ENCODE peak calls at places on chromosomes 7 and 10, in eight cellular contexts. One of them, this sample, is unnamed.

GRCh38 chr7:77238703-77239136 is 39.1 kb upstream of the FGL2 start:
- DNase-seq in heart left ventricle: no peak
- DNase-seq in choroid plexus epithelial cell: no peak
- DNase-seq in HCT116: no peak
- DNase-seq in tibial artery: no peak
- DNase-seq in IMR-90: no peak
- DNase-seq in lower lobe of right lung: peak; percentile 59
- DNase-seq in BE2C: no peak
- DNase-seq in this sample: no peak

GRCh38 chr7:137757146-137757925 is 89.4 kb downstream of the DGKI start:
- DNase-seq in heart left ventricle: no peak
- DNase-seq in choroid plexus epithelial cell: peak; percentile 14
- DNase-seq in HCT116: no peak
- DNase-seq in tibial artery: no peak
- DNase-seq in IMR-90: peak; percentile 77
- DNase-seq in lower lobe of right lung: no peak
- DNase-seq in BE2C: no peak
- DNase-seq in this sample: no peak

GRCh38 chr7:150852371-150852905 is at the start of gene AOC1:
- DNase-seq in heart left ventricle: no peak
- DNase-seq in choroid plexus epithelial cell: no peak
- DNase-seq in HCT116: no peak
- DNase-seq in tibial artery: no peak
- DNase-seq in IMR-90: no peak
- DNase-seq in lower lobe of right lung: peak; percentile 55
- DNase-seq in BE2C: no peak
- DNase-seq in this sample: no peak

GRCh38 chr7:37491919-37492694 is 43.4 kb upstream of the ELMO1 start:
- DNase-seq in heart left ventricle: no peak
- DNase-seq in choroid plexus epithelial cell: no peak
- DNase-seq in HCT116: no peak
- DNase-seq in tibial artery: no peak
- DNase-seq in IMR-90: no peak
- DNase-seq in lower lobe of right lung: no peak
- DNase-seq in BE2C: peak; percentile 15
- DNase-seq in this sample: no peak

GRCh38 chr10:74164641-74165529 is 13.9 kb downstream of the ADK start:
- DNase-seq in heart left ventricle: no peak
- DNase-seq in choroid plexus epithelial cell: peak; percentile 67
- DNase-seq in HCT116: no peak
- DNase-seq in tibial artery: no peak
- DNase-seq in IMR-90: peak; percentile 28
- DNase-seq in lower lobe of right lung: no peak
- DNase-seq in BE2C: no peak
- DNase-seq in this sample: no peak

GRCh38 chr7:84837405-84837804 is 349.5 kb downstream of the SEMA3D start:
- DNase-seq in heart left ventricle: no peak
- DNase-seq in choroid plexus epithelial cell: no peak
- DNase-seq in HCT116: no peak
- DNase-seq in tibial artery: no peak
- DNase-seq in IMR-90: no peak
- DNase-seq in lower lobe of right lung: no peak
- DNase-seq in BE2C: no peak
- DNase-seq in this sample: no peak

GRCh38 chr10:71735709-71736569 is 16.4 kb upstream of the C10orf105 start:
- DNase-seq in heart left ventricle: peak; percentile 70
- DNase-seq in choroid plexus epithelial cell: no peak
- DNase-seq in HCT116: no peak
- DNase-seq in tibial artery: no peak
- DNase-seq in IMR-90: no peak
- DNase-seq in lower lobe of right lung: no peak
- DNase-seq in BE2C: no peak
- DNase-seq in this sample: no peak

GRCh38 chr7:47786557-47787248 is 161.6 kb downstream of the PKD1L1 start:
- DNase-seq in heart left ventricle: no peak
- DNase-seq in choroid plexus epithelial cell: peak; percentile 99
- DNase-seq in HCT116: peak; percentile 91
- DNase-seq in tibial artery: peak; percentile 81
- DNase-seq in IMR-90: peak; percentile 99
- DNase-seq in lower lobe of right lung: no peak
- DNase-seq in BE2C: peak; percentile 20
- DNase-seq in this sample: peak; percentile 20

GRCh38 chr10:29598861-29599311 is 35.9 kb downstream of the SVIL start:
- DNase-seq in heart left ventricle: no peak
- DNase-seq in choroid plexus epithelial cell: peak; percentile 70
- DNase-seq in HCT116: no peak
- DNase-seq in tibial artery: no peak
- DNase-seq in IMR-90: peak; percentile 71
- DNase-seq in lower lobe of right lung: no peak
- DNase-seq in BE2C: no peak
- DNase-seq in this sample: no peak

GRCh38 chr10:13720699-13721098 is 133.9 kb downstream of the PRPF18 start:
- DNase-seq in heart left ventricle: no peak
- DNase-seq in choroid plexus epithelial cell: no peak
- DNase-seq in HCT116: no peak
- DNase-seq in tibial artery: no peak
- DNase-seq in IMR-90: no peak
- DNase-seq in lower lobe of right lung: no peak
- DNase-seq in BE2C: no peak
- DNase-seq in this sample: no peak

GRCh38 chr10:13717571-13717935 is 130.8 kb downstream of the PRPF18 start:
- DNase-seq in heart left ventricle: no peak
- DNase-seq in choroid plexus epithelial cell: no peak
- DNase-seq in HCT116: no peak
- DNase-seq in tibial artery: no peak
- DNase-seq in IMR-90: no peak
- DNase-seq in lower lobe of right lung: no peak
- DNase-seq in BE2C: no peak
- DNase-seq in this sample: no peak

GRCh38 chr10:13719411-13719810 is 132.6 kb downstream of the PRPF18 start:
- DNase-seq in heart left ventricle: no peak
- DNase-seq in choroid plexus epithelial cell: no peak
- DNase-seq in HCT116: no peak
- DNase-seq in tibial artery: no peak
- DNase-seq in IMR-90: no peak
- DNase-seq in lower lobe of right lung: no peak
- DNase-seq in BE2C: no peak
- DNase-seq in this sample: no peak

GRCh38 chr10:13717936-13718772 is 131.4 kb downstream of the PRPF18 start:
- DNase-seq in heart left ventricle: peak; percentile 90
- DNase-seq in choroid plexus epithelial cell: peak; percentile 94
- DNase-seq in HCT116: no peak
- DNase-seq in tibial artery: peak; percentile 59
- DNase-seq in IMR-90: peak; percentile 95
- DNase-seq in lower lobe of right lung: peak; percentile 80
- DNase-seq in BE2C: no peak
- DNase-seq in this sample: peak; percentile 86

GRCh38 chr10:13718820-13719219 is 132.1 kb downstream of the PRPF18 start:
- DNase-seq in heart left ventricle: no peak
- DNase-seq in choroid plexus epithelial cell: no peak
- DNase-seq in HCT116: no peak
- DNase-seq in tibial artery: no peak
- DNase-seq in IMR-90: no peak
- DNase-seq in lower lobe of right lung: no peak
- DNase-seq in BE2C: no peak
- DNase-seq in this sample: no peak
- H3K4me3 ChIP-seq in heart left ventricle: no peak overlapping the region
- H3K4me3 ChIP-seq in choroid plexus epithelial cell: no peak overlapping the region
- H3K4me3 ChIP-seq in HCT116: no peak overlapping the region
- H3K4me3 ChIP-seq in tibial artery: peak overlapping the region; percentile 32
- H3K4me3 ChIP-seq in IMR-90: no peak overlapping the region
- H3K4me3 ChIP-seq in lower lobe of right lung: no peak overlapping the region
- H3K4me3 ChIP-seq in BE2C: no peak overlapping the region
- H3K4me3 ChIP-seq in this sample: peak overlapping the region; percentile 61

GRCh38 chr7:88013981-88014380 is 79.9 kb downstream of the ADAM22 start:
- DNase-seq in heart left ventricle: no peak
- DNase-seq in choroid plexus epithelial cell: no peak
- DNase-seq in HCT116: no peak
- DNase-seq in tibial artery: no peak
- DNase-seq in IMR-90: no peak
- DNase-seq in lower lobe of right lung: no peak
- DNase-seq in BE2C: no peak
- DNase-seq in this sample: no peak
- TF ChIP-seq CTCF in heart left ventricle: no peak
- TF ChIP-seq CTCF in choroid plexus epithelial cell: no peak
- TF ChIP-seq CTCF in HCT116: no peak
- TF ChIP-seq CTCF in tibial artery: no peak
- TF ChIP-seq CTCF in IMR-90: no peak
- TF ChIP-seq CTCF in lower lobe of right lung: no peak
- TF ChIP-seq CTCF in BE2C: no peak
- TF ChIP-seq CTCF in this sample: no peak

DNA sequence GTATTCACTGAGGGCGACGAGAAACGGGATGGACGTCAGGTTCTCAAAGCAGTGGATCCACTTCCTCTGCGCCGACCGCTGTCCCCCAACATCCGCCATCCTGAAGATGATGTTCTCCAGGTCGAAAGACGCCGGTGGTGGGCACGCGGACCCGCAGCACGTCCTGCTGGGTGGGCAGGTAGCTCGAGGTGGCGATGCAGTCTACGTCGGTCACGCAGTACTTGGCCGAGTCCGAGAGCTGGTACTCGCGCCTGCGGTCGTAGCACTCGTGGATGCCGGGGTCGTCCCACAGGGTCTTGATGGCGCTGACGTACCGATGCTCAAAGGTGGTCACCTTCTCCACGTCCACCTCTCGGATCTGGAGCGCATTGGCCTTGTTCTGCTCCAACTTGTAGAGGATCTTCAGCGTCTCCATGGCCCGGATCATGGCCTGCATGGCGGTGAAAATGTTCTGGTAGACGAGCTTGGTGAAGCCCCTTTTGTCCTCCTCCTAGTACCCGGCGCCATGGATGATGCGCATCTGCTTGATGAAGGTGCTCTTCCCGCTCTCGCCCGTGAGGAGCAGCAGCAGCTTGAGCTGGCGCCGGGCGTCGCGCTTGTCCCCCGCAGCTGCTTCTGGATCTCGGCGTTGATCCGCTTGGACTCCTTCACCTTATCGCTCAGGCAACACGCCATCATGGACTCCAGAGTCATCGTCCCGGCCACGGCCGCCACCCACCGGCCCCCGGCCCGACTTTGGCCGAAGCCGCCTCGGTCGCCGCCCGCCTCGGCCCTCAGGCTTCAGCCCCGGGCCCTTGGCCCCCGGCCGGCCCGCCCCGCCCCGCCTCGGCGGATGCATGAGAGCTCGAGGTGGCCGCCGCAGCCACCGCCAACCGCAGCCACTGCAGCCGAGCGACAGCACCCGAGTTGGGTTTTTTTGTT is 122.9 kb upstream of the KCTD7 start:
- DNase-seq in heart left ventricle: peak; percentile 63
- DNase-seq in choroid plexus epithelial cell: no peak
- DNase-seq in HCT116: no peak
- DNase-seq in tibial artery: peak; percentile 20
- DNase-seq in IMR-90: no peak
- DNase-seq in lower lobe of right lung: peak; percentile 51
- DNase-seq in BE2C: peak; percentile 42
- DNase-seq in this sample: no peak
- H3K4me3 ChIP-seq in heart left ventricle: peak overlapping the region; percentile 18
- H3K4me3 ChIP-seq in choroid plexus epithelial cell: peak overlapping the region; percentile 34
- H3K4me3 ChIP-seq in HCT116: no peak overlapping the region
- H3K4me3 ChIP-seq in tibial artery: peak overlapping the region; percentile 38
- H3K4me3 ChIP-seq in IMR-90: no peak overlapping the region
- H3K4me3 ChIP-seq in lower lobe of right lung: peak overlapping the region; percentile 37
- H3K4me3 ChIP-seq in BE2C: peak overlapping the region; percentile 43
- H3K4me3 ChIP-seq in this sample: peak overlapping the region; percentile 59

GRCh38 chr10:63723741-63724140 is 202.5 kb downstream of the REEP3 start:
- DNase-seq in heart left ventricle: no peak
- DNase-seq in choroid plexus epithelial cell: no peak
- DNase-seq in HCT116: no peak
- DNase-seq in tibial artery: no peak
- DNase-seq in IMR-90: no peak
- DNase-seq in lower lobe of right lung: no peak
- DNase-seq in BE2C: no peak
- DNase-seq in this sample: no peak
- TF ChIP-seq CTCF in heart left ventricle: no peak
- TF ChIP-seq CTCF in choroid plexus epithelial cell: no peak
- TF ChIP-seq CTCF in HCT116: no peak
- TF ChIP-seq CTCF in tibial artery: no peak
- TF ChIP-seq CTCF in IMR-90: no peak
- TF ChIP-seq CTCF in lower lobe of right lung: no peak
- TF ChIP-seq CTCF in BE2C: no peak
- TF ChIP-seq CTCF in this sample: no peak

GRCh38 chr7:141585592-141586510 is 34.6 kb downstream of the AGK start:
- DNase-seq in heart left ventricle: no peak
- DNase-seq in choroid plexus epithelial cell: peak; percentile 98
- DNase-seq in HCT116: no peak
- DNase-seq in tibial artery: no peak
- DNase-seq in IMR-90: peak; percentile 95
- DNase-seq in lower lobe of right lung: no peak
- DNase-seq in BE2C: no peak
- DNase-seq in this sample: no peak
- H3K4me3 ChIP-seq in heart left ventricle: no peak overlapping the region
- H3K4me3 ChIP-seq in choroid plexus epithelial cell: no peak overlapping the region
- H3K4me3 ChIP-seq in HCT116: no peak overlapping the region
- H3K4me3 ChIP-seq in tibial artery: no peak overlapping the region
- H3K4me3 ChIP-seq in IMR-90: peak overlapping the region; percentile 19
- H3K4me3 ChIP-seq in lower lobe of right lung: no peak overlapping the region
- H3K4me3 ChIP-seq in BE2C: no peak overlapping the region
- H3K4me3 ChIP-seq in this sample: no peak overlapping the region